ENCODE peak calls at places on chromosomes 12 and 14, in four cellular contexts. C is uterus, S is A549, M is HepG2. R is an unnamed sample.
A peak's percentile ranks its signal among the peaks of the same experiment; 100 is the strongest.

GRCh38 chr12:130878193-130879185 is 6.6 kb downstream of the RAN start:
- DNase-seq in C (no peak), S (no peak), M (no peak), R (no peak)

GRCh38 chr14:81946808-81947798 is 413.4 kb upstream of the SEL1L start:
- DNase-seq in C (no peak), S (no peak), M (no peak), R (no peak)

GRCh38 chr14:92944976-92945375 is 22.0 kb downstream of the CHGA start:
- DNase-seq in C (no peak), S (no peak), M (no peak), R (no peak)

GRCh38 chr12:116661341-116661740 is 76.5 kb downstream of the SPRING1 start:
- DNase-seq in C (no peak), S (no peak), M (no peak), R (no peak)

GRCh38 chr14:30005114-30005698 is 77.6 kb upstream of the PRKD1 start:
- DNase-seq in C (no peak), S (peak; percentile 18), M (peak; percentile 62), R (no peak)

GRCh38 chr12:4859478-4860210 is 50.1 kb upstream of the KCNA1 start:
- DNase-seq in C (no peak), S (no peak), M (no peak), R (no peak)

GRCh38 chr12:93176610-93177126 is 201.1 kb upstream of the NUDT4 start:
- DNase-seq in C (no peak), S (no peak), M (peak; percentile 55), R (no peak)

GRCh38 chr14:70814466-70814865 is 5.2 kb upstream of the MAP3K9 start:
- DNase-seq in C (no peak), S (no peak), M (no peak), R (no peak)

GRCh38 chr14:65382586-65382985 is 29.9 kb upstream of the FUT8 start:
- DNase-seq in C (no peak), S (no peak), M (no peak), R (no peak)

GRCh38 chr14:54564799-54565235 is 2.1 kb upstream of the SAMD4A start:
- DNase-seq in C (peak; percentile 62), S (no peak), M (peak; percentile 13), R (no peak)

GRCh38 chr14:69769623-69770022 is 2.7 kb downstream of the SRSF5 start:
- DNase-seq in C (no peak), S (no peak), M (no peak), R (peak; percentile 50)

GRCh38 chr14:69768873-69769272 is 1.9 kb downstream of the SRSF5 start:
- DNase-seq in C (no peak), S (no peak), M (no peak), R (no peak)

GRCh38 chr14:69766984-69767368 is at the start of gene SRSF5:
- DNase-seq in C (peak; percentile 95), S (peak; percentile 89), M (peak; percentile 94), R (peak; percentile 99)

GRCh38 chr14:69770559-69770958 is 3.6 kb downstream of the SRSF5 start:
- DNase-seq in C (no peak), S (no peak), M (no peak), R (peak; percentile 24)

DNA sequence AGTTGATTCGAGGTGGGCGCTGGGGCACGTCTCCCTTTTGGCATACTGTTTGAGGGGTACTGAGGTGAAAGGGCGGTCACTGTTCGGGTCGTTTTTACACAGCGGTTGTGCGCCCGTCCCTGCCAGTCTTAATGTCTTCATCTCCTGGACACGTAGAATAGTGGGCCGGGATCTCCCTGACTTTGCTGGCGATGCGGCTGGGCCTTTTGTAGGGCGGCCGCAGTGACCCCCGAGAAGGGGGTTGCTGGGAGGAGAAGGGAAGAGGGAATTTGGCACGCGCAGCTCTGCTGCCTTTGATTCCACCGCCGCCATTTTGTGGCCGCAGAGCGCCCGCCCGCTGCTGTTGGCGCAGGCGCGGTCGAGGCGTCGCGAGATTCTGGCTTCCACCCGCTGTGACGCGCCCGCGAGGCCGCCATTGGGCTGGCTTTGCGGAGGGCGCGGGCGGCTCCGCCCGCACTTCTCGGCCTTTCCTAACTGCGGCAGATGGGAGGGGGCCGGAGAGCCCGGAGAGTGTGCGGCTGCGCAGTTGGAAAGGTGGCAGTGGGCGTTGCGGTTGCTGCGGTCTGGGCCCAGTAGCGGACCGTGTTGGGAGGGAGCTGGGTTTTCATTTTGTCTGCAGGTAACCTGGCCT is 542 bp downstream of the SRSF5 start:
- DNase-seq in C (peak; percentile 91), S (peak; percentile 74), M (peak; percentile 80), R (peak; percentile 94)
- TF ChIP-seq POLR2A in C (peak; percentile 71), S (peak; percentile 88), M (no peak), R (peak; percentile 90)

GRCh38 chr12:63079791-63080395 is 71.1 kb downstream of the AVPR1A start:
- DNase-seq in C (no peak), S (no peak), M (no peak), R (no peak)
- TF ChIP-seq POLR2A in C (no peak), S (no peak), M (no peak), R (no peak)

GRCh38 chr12:74817499-74817898 is 279.9 kb downstream of the ATXN7L3B start:
- DNase-seq in C (no peak), S (no peak), M (no peak), R (no peak)

GRCh38 chr12:74816398-74817175 is 279.0 kb downstream of the ATXN7L3B start:
- DNase-seq in C (no peak), S (no peak), M (no peak), R (no peak)

GRCh38 chr12:74820324-74820723 is 282.7 kb downstream of the ATXN7L3B start:
- DNase-seq in C (no peak), S (no peak), M (no peak), R (no peak)
- TF ChIP-seq POLR2A in C (no peak), S (no peak), M (no peak), R (no peak)

GRCh38 chr14:23058654-23059504 is 1.6 kb upstream of the CDH24 start:
- DNase-seq in C (no peak), S (no peak), M (no peak), R (no peak)
- TF ChIP-seq POLR2A in C (no peak), S (no peak), M (peak; percentile 34), R (no peak)

GRCh38 chr14:75042040-75042439 is 9.2 kb downstream of the MLH3 start:
- DNase-seq in C (no peak), S (no peak), M (no peak), R (no peak)
- TF ChIP-seq POLR2A in C (no peak), S (no peak), M (no peak), R (no peak)

GRCh38 chr12:101781834-101782543 is 42.7 kb upstream of the SYCP3 start:
- DNase-seq in C (no peak), S (no peak), M (no peak), R (no peak)
- TF ChIP-seq POLR2A in C (no peak), S (no peak), M (no peak), R (no peak)

R was measured in esophagus muscularis mucosa.